ENCODE peak calls at places on chromosome 5, in eight cellular contexts. P, K, I, R, X, S, T and N are unnamed samples.
A peak's percentile ranks its signal among the peaks of the same experiment; 100 is the strongest.

GRCh38 chr5:1652873-1653707 is 129.3 kb upstream of the LPCAT1 start:
- DNase-seq in X (no peak), R (no peak), I (peak; percentile 86), K (peak; percentile 42), S (no peak), P (no peak), T (no peak), N (peak; percentile 20)

GRCh38 chr5:38373733-38374132 is 115.4 kb downstream of the EGFLAM start:
- DNase-seq in I (no peak), S (no peak), P (no peak), R (no peak), K (no peak), X (no peak), T (peak; percentile 52), N (peak; percentile 37)

GRCh38 chr5:96226941-96227552 is 206.0 kb downstream of the PCSK1 start:
- DNase-seq in I (no peak), R (peak; percentile 25), T (peak; percentile 97), K (peak; percentile 80), X (peak; percentile 97), P (peak; percentile 38), S (no peak), N (peak; percentile 94)

GRCh38 chr5:135393691-135394090 is 5.3 kb downstream of the MACROH2A1 start:
- DNase-seq in I (no peak), R (no peak), P (no peak), T (peak; percentile 37), K (no peak), S (no peak), X (no peak), N (no peak)

GRCh38 chr5:13510616-13511015 is 433.9 kb downstream of the DNAH5 start:
- DNase-seq in X (no peak), K (peak; percentile 92), T (no peak), S (no peak), R (no peak), P (no peak), I (no peak), N (no peak)

GRCh38 chr5:10103098-10103497 is 146.6 kb downstream of the ATPSCKMT start:
- DNase-seq in T (no peak), X (no peak), S (no peak), K (no peak), I (no peak), P (no peak), R (no peak), N (no peak)

GRCh38 chr5:122332589-122333555 is 20.8 kb downstream of the SNCAIP start:
- DNase-seq in K (no peak), I (no peak), P (no peak), X (no peak), R (no peak), T (no peak), S (no peak), N (no peak)

GRCh38 chr5:160467555-160468418 is 46.1 kb downstream of the PTTG1 start:
- DNase-seq in X (peak; percentile 68), S (peak; percentile 84), K (peak; percentile 81), T (peak; percentile 84), R (peak; percentile 78), P (peak; percentile 78), I (peak; percentile 83), N (peak; percentile 57)

GRCh38 chr5:135457424-135458071 is 5.4 kb upstream of the TIFAB start:
- DNase-seq in R (peak; percentile 46), S (peak; percentile 80), P (peak; percentile 65), T (peak; percentile 58), I (peak; percentile 58), K (peak; percentile 69), X (no peak), N (peak; percentile 59)

GRCh38 chr5:135738564-135738875 is 95.9 kb upstream of the SLC25A48 start:
- DNase-seq in P (no peak), I (no peak), X (no peak), T (no peak), S (no peak), R (no peak), K (no peak), N (no peak)

GRCh38 chr5:140116716-140117115 is 2.8 kb downstream of the PURA start:
- DNase-seq in P (no peak), I (peak; percentile 43), K (peak; percentile 53), R (no peak), X (no peak), T (no peak), S (no peak), N (no peak)

GRCh38 chr5:33721491-33722245 is 170.1 kb downstream of the ADAMTS12 start:
- DNase-seq in I (no peak), K (no peak), X (no peak), P (no peak), S (no peak), T (peak; percentile 33), R (no peak), N (no peak)

GRCh38 chr5:154446183-154447073 is 631 bp downstream of the SAP30L start:
- DNase-seq in R (peak; percentile 48), X (no peak), S (peak; percentile 71), P (peak; percentile 52), I (peak; percentile 25), T (peak; percentile 58), K (peak; percentile 43), N (peak; percentile 58)

GRCh38 chr5:88879724-88880123 is 3.3 kb downstream of the MEF2C start:
- DNase-seq in R (no peak), K (peak; percentile 43), P (no peak), T (no peak), X (no peak), I (peak; percentile 37), S (no peak), N (no peak)

GRCh38 chr5:175032013-175032412 is 307.6 kb downstream of the MSX2 start:
- DNase-seq in T (no peak), I (no peak), K (no peak), P (no peak), R (no peak), S (no peak), X (no peak), N (no peak)

GRCh38 chr5:116738270-116738947 is 163.8 kb upstream of the SEMA6A start:
- DNase-seq in X (no peak), S (no peak), T (no peak), P (no peak), I (no peak), R (no peak), K (no peak), N (no peak)

GRCh38 chr5:96703985-96704384 is 41.8 kb downstream of the CAST start:
- DNase-seq in R (no peak), T (no peak), S (no peak), I (no peak), K (no peak), P (no peak), X (no peak), N (no peak)

GRCh38 chr5:9363026-9363793 is 182.7 kb downstream of the SEMA5A start:
- DNase-seq in X (no peak), P (no peak), I (no peak), T (no peak), R (no peak), K (no peak), S (no peak), N (peak; percentile 61)

GRCh38 chr5:96017951-96018350 is 56.3 kb upstream of the ELL2 start:
- DNase-seq in P (no peak), R (no peak), S (no peak), X (peak; percentile 74), K (peak; percentile 19), I (no peak), T (peak; percentile 85), N (peak; percentile 83)

GRCh38 chr5:116751684-116752083 is 177.1 kb upstream of the SEMA6A start:
- DNase-seq in X (no peak), K (no peak), P (no peak), R (no peak), T (no peak), S (no peak), I (no peak), N (no peak)

GRCh38 chr5:161625673-161626072 is 59.8 kb upstream of the GABRA6 start:
- DNase-seq in S (no peak), P (no peak), T (no peak), X (no peak), I (no peak), K (no peak), R (no peak), N (no peak)

GRCh38 chr5:114238771-114239313 is 123.0 kb upstream of the KCNN2 start:
- DNase-seq in P (no peak), X (peak; percentile 83), S (no peak), K (no peak), T (peak; percentile 23), I (no peak), R (no peak), N (no peak)

GRCh38 chr5:31412324-31412723 is 119.6 kb downstream of the DROSHA start:
- DNase-seq in P (no peak), T (peak; percentile 17), X (no peak), S (no peak), K (no peak), I (no peak), R (no peak), N (peak; percentile 27)

GRCh38 chr5:124732891-124733670 is 13.4 kb downstream of the ZNF608 start:
- DNase-seq in K (no peak), S (no peak), I (no peak), R (no peak), P (no peak), X (no peak), T (no peak), N (no peak)
- H3K4me3 ChIP-seq in K (no peak overlapping the region), S (no peak overlapping the region), I (no peak overlapping the region), R (no peak overlapping the region), P (no peak overlapping the region), X (no peak overlapping the region), T (no peak overlapping the region), N (no peak overlapping the region)

GRCh38 chr5:120813551-120813950 is 349.5 kb downstream of the PRR16 start:
- DNase-seq in K (no peak), R (no peak), I (no peak), T (no peak), X (no peak), P (no peak), S (no peak), N (no peak)

GRCh38 chr5:120818128-120818527 is 354.0 kb downstream of the PRR16 start:
- DNase-seq in T (no peak), R (no peak), S (no peak), P (no peak), I (no peak), K (no peak), X (no peak), N (no peak)

GRCh38 chr5:120817044-120817985 is 353.2 kb downstream of the PRR16 start:
- DNase-seq in R (no peak), T (peak; percentile 44), S (no peak), P (no peak), I (no peak), X (no peak), K (peak; percentile 41), N (peak; percentile 51)
- TF ChIP-seq CTCF in R (no peak), T (peak; percentile 68), S (no peak), P (no peak), I (peak; percentile 49), X (peak; percentile 62), K (peak; percentile 68), N (peak; percentile 67)

DNA sequence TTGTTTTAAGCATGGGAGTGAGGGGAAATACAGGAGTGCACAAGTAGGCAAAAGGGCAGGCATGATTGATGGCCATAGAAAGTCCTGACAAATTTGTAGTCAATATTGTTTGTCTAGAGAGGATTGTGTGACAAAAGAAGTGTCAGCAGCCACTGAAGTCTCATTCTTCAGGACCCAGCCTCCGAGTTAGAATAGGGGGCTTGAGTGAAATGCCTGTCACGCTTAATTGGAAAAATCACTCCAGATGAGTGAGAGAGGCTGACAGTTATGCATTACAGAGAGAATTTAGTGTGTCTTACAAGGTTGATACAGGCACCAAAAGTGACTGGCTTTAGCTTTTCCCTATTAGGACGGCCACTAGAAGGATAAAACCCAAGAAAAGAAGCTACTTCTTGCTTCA is 81.9 kb upstream of the RPS23 start:
- DNase-seq in I (no peak), T (no peak), K (no peak), X (no peak), S (no peak), P (no peak), R (no peak), N (no peak)
- H3K4me3 ChIP-seq in I (no peak overlapping the region), T (no peak overlapping the region), K (no peak overlapping the region), X (no peak overlapping the region), S (no peak overlapping the region), P (no peak overlapping the region), R (no peak overlapping the region), N (no peak overlapping the region)

GRCh38 chr5:180332051-180332517 is 21.1 kb downstream of the GFPT2 start:
- DNase-seq in X (no peak), K (peak; percentile 45), P (no peak), S (no peak), T (peak; percentile 57), R (no peak), I (no peak), N (peak; percentile 59)
- TF ChIP-seq CTCF in X (peak; percentile 28), K (peak; percentile 37), P (no peak), S (no peak), T (peak; percentile 36), R (no peak), I (no peak), N (peak; percentile 31)